ENCODE peak calls at places on chromosomes 4 and X, in seven cellular contexts. One of them, this sample, is unnamed.

GRCh38 chr4:173748353-173748752 is 218.3 kb upstream of the HAND2 start:
- DNase-seq in CD4-positive, alpha-beta T cell: no peak
- DNase-seq in glutamatergic neuron: no peak
- DNase-seq in NCI-H510A: no peak
- DNase-seq in stimulated activated CD4-positive, alpha-beta T cell treated with anti-CD3 and anti-CD28 coated beads, Interleukin-2, amount 100 ng/mL, for 48 hours: no peak
- DNase-seq in coronary artery: no peak
- DNase-seq in HS-5: no peak
- DNase-seq in this sample: no peak

GRCh38 chrX:104098151-104098808 is 14.0 kb upstream of the ZCCHC18 start:
- DNase-seq in CD4-positive, alpha-beta T cell: peak
- DNase-seq in glutamatergic neuron: peak
- DNase-seq in NCI-H510A: peak
- DNase-seq in stimulated activated CD4-positive, alpha-beta T cell treated with anti-CD3 and anti-CD28 coated beads, Interleukin-2, amount 100 ng/mL, for 48 hours: peak
- DNase-seq in coronary artery: no peak
- DNase-seq in HS-5: no peak
- DNase-seq in this sample: peak

GRCh38 chrX:17580529-17581155 is 156.7 kb upstream of the SCML1 start:
- DNase-seq in CD4-positive, alpha-beta T cell: no peak
- DNase-seq in glutamatergic neuron: no peak
- DNase-seq in NCI-H510A: no peak
- DNase-seq in stimulated activated CD4-positive, alpha-beta T cell treated with anti-CD3 and anti-CD28 coated beads, Interleukin-2, amount 100 ng/mL, for 48 hours: no peak
- DNase-seq in coronary artery: no peak
- DNase-seq in HS-5: no peak
- DNase-seq in this sample: peak

GRCh38 chr4:99024481-99025275 is 29.2 kb downstream of the METAP1 start:
- DNase-seq in CD4-positive, alpha-beta T cell: no peak
- DNase-seq in glutamatergic neuron: peak
- DNase-seq in NCI-H510A: no peak
- DNase-seq in stimulated activated CD4-positive, alpha-beta T cell treated with anti-CD3 and anti-CD28 coated beads, Interleukin-2, amount 100 ng/mL, for 48 hours: no peak
- DNase-seq in coronary artery: no peak
- DNase-seq in HS-5: no peak
- DNase-seq in this sample: peak

GRCh38 chr4:25486171-25486570 is 109.1 kb downstream of the ANAPC4 start:
- DNase-seq in CD4-positive, alpha-beta T cell: no peak
- DNase-seq in glutamatergic neuron: no peak
- DNase-seq in NCI-H510A: no peak
- DNase-seq in stimulated activated CD4-positive, alpha-beta T cell treated with anti-CD3 and anti-CD28 coated beads, Interleukin-2, amount 100 ng/mL, for 48 hours: no peak
- DNase-seq in coronary artery: no peak
- DNase-seq in HS-5: no peak
- DNase-seq in this sample: no peak

GRCh38 chr4:6474053-6474568 is 1.7 kb upstream of the PPP2R2C start:
- DNase-seq in CD4-positive, alpha-beta T cell: no peak
- DNase-seq in glutamatergic neuron: peak
- DNase-seq in NCI-H510A: no peak
- DNase-seq in stimulated activated CD4-positive, alpha-beta T cell treated with anti-CD3 and anti-CD28 coated beads, Interleukin-2, amount 100 ng/mL, for 48 hours: no peak
- DNase-seq in coronary artery: peak
- DNase-seq in HS-5: no peak
- DNase-seq in this sample: peak

GRCh38 chr4:105496899-105497298 is 23.0 kb upstream of the PPA2 start:
- DNase-seq in CD4-positive, alpha-beta T cell: no peak
- DNase-seq in glutamatergic neuron: no peak
- DNase-seq in NCI-H510A: no peak
- DNase-seq in stimulated activated CD4-positive, alpha-beta T cell treated with anti-CD3 and anti-CD28 coated beads, Interleukin-2, amount 100 ng/mL, for 48 hours: no peak
- DNase-seq in coronary artery: no peak
- DNase-seq in HS-5: no peak
- DNase-seq in this sample: no peak

GRCh38 chr4:183721207-183722081 is 62.4 kb downstream of the TRAPPC11 start:
- DNase-seq in CD4-positive, alpha-beta T cell: peak
- DNase-seq in glutamatergic neuron: peak
- DNase-seq in NCI-H510A: no peak
- DNase-seq in stimulated activated CD4-positive, alpha-beta T cell treated with anti-CD3 and anti-CD28 coated beads, Interleukin-2, amount 100 ng/mL, for 48 hours: peak
- DNase-seq in coronary artery: no peak
- DNase-seq in HS-5: no peak
- DNase-seq in this sample: peak

GRCh38 chr4:61380865-61381264 is 180.7 kb downstream of the ADGRL3 start:
- DNase-seq in CD4-positive, alpha-beta T cell: no peak
- DNase-seq in glutamatergic neuron: no peak
- DNase-seq in NCI-H510A: peak
- DNase-seq in stimulated activated CD4-positive, alpha-beta T cell treated with anti-CD3 and anti-CD28 coated beads, Interleukin-2, amount 100 ng/mL, for 48 hours: no peak
- DNase-seq in coronary artery: no peak
- DNase-seq in HS-5: no peak
- DNase-seq in this sample: no peak

GRCh38 chrX:768596-768995 is 138.0 kb downstream of the SHOX start:
- DNase-seq in CD4-positive, alpha-beta T cell: no peak
- DNase-seq in glutamatergic neuron: no peak
- DNase-seq in NCI-H510A: no peak
- DNase-seq in stimulated activated CD4-positive, alpha-beta T cell treated with anti-CD3 and anti-CD28 coated beads, Interleukin-2, amount 100 ng/mL, for 48 hours: no peak
- DNase-seq in coronary artery: no peak
- DNase-seq in HS-5: no peak
- DNase-seq in this sample: no peak

GRCh38 chr4:40840255-40840984 is 90.7 kb downstream of the NSUN7 start:
- DNase-seq in CD4-positive, alpha-beta T cell: no peak
- DNase-seq in glutamatergic neuron: no peak
- DNase-seq in NCI-H510A: no peak
- DNase-seq in stimulated activated CD4-positive, alpha-beta T cell treated with anti-CD3 and anti-CD28 coated beads, Interleukin-2, amount 100 ng/mL, for 48 hours: no peak
- DNase-seq in coronary artery: no peak
- DNase-seq in HS-5: no peak
- DNase-seq in this sample: no peak

GRCh38 chr4:40247350-40247749 is 50.5 kb downstream of the RHOH start:
- DNase-seq in CD4-positive, alpha-beta T cell: peak
- DNase-seq in glutamatergic neuron: no peak
- DNase-seq in NCI-H510A: no peak
- DNase-seq in stimulated activated CD4-positive, alpha-beta T cell treated with anti-CD3 and anti-CD28 coated beads, Interleukin-2, amount 100 ng/mL, for 48 hours: no peak
- DNase-seq in coronary artery: no peak
- DNase-seq in HS-5: no peak
- DNase-seq in this sample: no peak

This sample was measured in dermis microvascular lymphatic vessel endothelial cell.